ENCODE peak calls at places on chromosomes 7 and 10, in six cellular contexts. W, X, O, Z, E and U are unnamed samples.

GRCh38 chr10:116765549-116766162 is 23.3 kb upstream of the HSPA12A start:
- DNase-seq in E (no peak), W (peak; percentile 24), O (no peak), X (peak; percentile 44), Z (no peak), U (peak; percentile 79)

GRCh38 chr7:128431221-128431620 is 21.4 kb upstream of the IMPDH1 start:
- DNase-seq in O (no peak), Z (no peak), E (no peak), X (no peak), W (no peak), U (no peak)

GRCh38 chr7:48300301-48300700 is 129.0 kb downstream of the ABCA13 start:
- DNase-seq in E (no peak), Z (no peak), X (no peak), W (no peak), O (no peak), U (no peak)

GRCh38 chr10:75696536-75696935 is 265.1 kb downstream of the LRMDA start:
- DNase-seq in E (no peak), X (no peak), O (no peak), Z (no peak), W (no peak), U (no peak)

GRCh38 chr10:11338160-11338844 is 273.1 kb downstream of the USP6NL start:
- DNase-seq in E (no peak), X (no peak), Z (no peak), W (no peak), O (no peak), U (no peak)

GRCh38 chr10:47055386-47056382 is 144.5 kb downstream of the PTPN20 start:
- DNase-seq in E (no peak), X (no peak), W (no peak), O (no peak), Z (no peak), U (no peak)

GRCh38 chr10:120422459-120422858 is 34.6 kb upstream of the PLPP4 start:
- DNase-seq in W (peak; percentile 80), X (peak; percentile 93), Z (no peak), E (no peak), O (no peak), U (no peak)

GRCh38 chr10:71475243-71475871 is 78.6 kb downstream of the CDH23 start:
- DNase-seq in O (peak; percentile 38), W (no peak), Z (no peak), X (no peak), E (no peak), U (peak; percentile 49)

GRCh38 chr7:31924228-31924627 is 146.0 kb downstream of the PDE1C start:
- DNase-seq in W (no peak), X (no peak), E (no peak), Z (no peak), O (no peak), U (no peak)

GRCh38 chr7:30146127-30146612 is 11.4 kb downstream of the MTURN start:
- DNase-seq in O (no peak), W (no peak), E (no peak), Z (no peak), X (no peak), U (no peak)